ENCODE peak calls at places on chromosomes 4 and X, in seven cellular contexts. F is GM12878, B is HCT116, Q is A549, O is Panc1, X is K562, T is GM23338. U is an unnamed sample.

GRCh38 chrX:7334253-7334935 is 186.4 kb upstream of the PUDP start:
- DNase-seq in F (no peak), B (no peak), Q (no peak), O (no peak), X (no peak), T (no peak), U (no peak)

GRCh38 chr4:113574636-113575103 is 186.9 kb downstream of the CAMK2D start:
- DNase-seq in F (no peak), B (no peak), Q (no peak), O (no peak), X (no peak), T (no peak), U (no peak)

GRCh38 chr4:168674869-168675268 is 178.0 kb downstream of the PALLD start:
- DNase-seq in F (no peak), B (no peak), Q (peak; percentile 25), O (no peak), X (no peak), T (no peak), U (no peak)

GRCh38 chr4:154559141-154559841 is 3.5 kb upstream of the FGB start:
- DNase-seq in F (no peak), B (peak; percentile 44), Q (peak; percentile 30), O (peak; percentile 24), X (peak; percentile 50), T (peak; percentile 80), U (peak; percentile 12)

GRCh38 chrX:136130931-136131843 is 16.1 kb upstream of the FHL1 start:
- DNase-seq in F (no peak), B (peak; percentile 24), Q (peak; percentile 40), O (peak; percentile 35), X (no peak), T (no peak), U (no peak)

GRCh38 chr4:105025263-105026017 is 121.2 kb upstream of the TET2 start:
- DNase-seq in F (no peak), B (no peak), Q (no peak), O (no peak), X (no peak), T (peak; percentile 36), U (no peak)

GRCh38 chr4:118395057-118395679 is 42.4 kb upstream of the PRSS12 start:
- DNase-seq in F (no peak), B (no peak), Q (no peak), O (no peak), X (no peak), T (no peak), U (no peak)

GRCh38 chr4:26899991-26900390 is 39.4 kb downstream of the STIM2 start:
- DNase-seq in F (no peak), B (no peak), Q (no peak), O (no peak), X (no peak), T (no peak), U (no peak)

GRCh38 chr4:16196482-16197393 is 29.5 kb downstream of the TAPT1 start:
- DNase-seq in F (peak; percentile 21), B (peak; percentile 38), Q (peak; percentile 8), O (no peak), X (no peak), T (peak; percentile 91), U (no peak)

GRCh38 chrX:54891573-54891972 is 29.1 kb upstream of the TRO start:
- DNase-seq in F (no peak), B (peak; percentile 23), Q (peak; percentile 1), O (no peak), X (peak; percentile 18), T (peak; percentile 46), U (peak; percentile 33)

GRCh38 chr4:7430368-7430964 is 4.3 kb downstream of the PSAPL1 start:
- DNase-seq in F (no peak), B (peak; percentile 2), Q (no peak), O (no peak), X (no peak), T (peak; percentile 74), U (no peak)

GRCh38 chrX:151974336-151975227 is at the start of gene GABRE:
- DNase-seq in F (no peak), B (no peak), Q (no peak), O (no peak), X (peak; percentile 87), T (peak; percentile 57), U (no peak)

GRCh38 chr4:107299646-107300045 is 263.5 kb upstream of the DKK2 start:
- DNase-seq in F (no peak), B (no peak), Q (no peak), O (no peak), X (no peak), T (no peak), U (no peak)

GRCh38 chr4:85370400-85371032 is 104.4 kb upstream of the ARHGAP24 start:
- DNase-seq in F (peak; percentile 11), B (peak; percentile 21), Q (no peak), O (peak; percentile 35), X (peak; percentile 16), T (peak; percentile 69), U (peak; percentile 18)

GRCh38 chr4:40058854-40059253 is 2.2 kb downstream of the N4BP2 start:
- DNase-seq in F (no peak), B (no peak), Q (no peak), O (no peak), X (no peak), T (no peak), U (no peak)

GRCh38 chr4:31613946-31614623 is 893.9 kb downstream of the PCDH7 start:
- DNase-seq in F (no peak), B (no peak), Q (no peak), O (no peak), X (no peak), T (no peak), U (no peak)

GRCh38 chrX:19174401-19175025 is 52.2 kb upstream of the ADGRG2 start:
- DNase-seq in F (no peak), B (no peak), Q (peak; percentile 39), O (no peak), X (no peak), T (no peak), U (no peak)

GRCh38 chrX:19860571-19860970 is 26.8 kb downstream of the SH3KBP1 start:
- DNase-seq in F (no peak), B (no peak), Q (no peak), O (no peak), X (no peak), T (no peak), U (peak; percentile 51)

GRCh38 chr4:24212642-24213041 is 322.8 kb upstream of the PPARGC1A start:
- DNase-seq in F (no peak), B (no peak), Q (no peak), O (no peak), X (no peak), T (peak; percentile 14), U (no peak)

GRCh38 chrX:135973025-135973547 is 702 bp downstream of the MMGT1 start:
- DNase-seq in F (no peak), B (no peak), Q (peak; percentile 31), O (no peak), X (peak; percentile 18), T (peak; percentile 1), U (peak; percentile 16)

GRCh38 chrX:87873347-87873941 is 355.8 kb downstream of the KLHL4 start:
- DNase-seq in F (no peak), B (no peak), Q (no peak), O (no peak), X (no peak), T (no peak), U (no peak)

GRCh38 chr4:80361329-80361900 is 25.9 kb downstream of the CFAP299 start:
- DNase-seq in F (no peak), B (peak; percentile 8), Q (peak; percentile 8), O (no peak), X (peak; percentile 13), T (peak; percentile 61), U (no peak)

GRCh38 chrX:43971966-43972961 is 926 bp downstream of the NDP start:
- DNase-seq in F (no peak), B (no peak), Q (no peak), O (no peak), X (no peak), T (no peak), U (no peak)

GRCh38 chr4:182310316-182310715 is 67.1 kb downstream of the TENM3 start:
- DNase-seq in F (no peak), B (no peak), Q (no peak), O (no peak), X (no peak), T (no peak), U (no peak)

GRCh38 chr4:170391066-170391754 is 301.5 kb upstream of the AADAT start:
- DNase-seq in F (no peak), B (no peak), Q (no peak), O (no peak), X (no peak), T (no peak), U (no peak)

GRCh38 chrX:31092476-31092875 is 20.6 kb upstream of the FTHL17 start:
- DNase-seq in F (no peak), B (no peak), Q (no peak), O (no peak), X (no peak), T (no peak), U (no peak)

GRCh38 chrX:72304877-72305276 is 837 bp downstream of the CITED1 start:
- DNase-seq in F (no peak), B (no peak), Q (no peak), O (no peak), X (no peak), T (peak; percentile 28), U (no peak)

GRCh38 chr4:109041463-109041862 is 261.0 kb downstream of the COL25A1 start:
- DNase-seq in F (no peak), B (no peak), Q (no peak), O (no peak), X (no peak), T (no peak), U (no peak)
- TF ChIP-seq REST in F (no peak), B (no peak), Q (no peak), O (no peak), X (no peak), T (no peak), U (no peak)

GRCh38 chrX:11641368-11641767 is 24.4 kb downstream of the ARHGAP6 start:
- DNase-seq in F (no peak), B (no peak), Q (no peak), O (no peak), X (no peak), T (no peak), U (no peak)
- TF ChIP-seq REST in F (no peak), B (no peak), Q (no peak), O (no peak), X (no peak), T (no peak), U (no peak)

GRCh38 chr4:110781944-110782343 is 159.1 kb upstream of the PITX2 start:
- DNase-seq in F (no peak), B (no peak), Q (no peak), O (no peak), X (no peak), T (no peak), U (no peak)
- TF ChIP-seq REST in F (no peak), B (no peak), Q (no peak), O (no peak), X (no peak), T (no peak), U (no peak)

GRCh38 chr4:21763865-21764264 is 184.7 kb downstream of the KCNIP4 start:
- DNase-seq in F (no peak), B (no peak), Q (no peak), O (no peak), X (no peak), T (no peak), U (no peak)

GRCh38 chr4:21769404-21770147 is 179.0 kb downstream of the KCNIP4 start:
- DNase-seq in F (no peak), B (no peak), Q (no peak), O (no peak), X (no peak), T (no peak), U (no peak)

GRCh38 chr4:21765810-21766407 is 182.7 kb downstream of the KCNIP4 start:
- DNase-seq in F (no peak), B (peak; percentile 18), Q (peak; percentile 2), O (peak; percentile 38), X (peak; percentile 21), T (peak; percentile 89), U (no peak)

GRCh38 chr4:21768349-21769310 is 179.9 kb downstream of the KCNIP4 start:
- DNase-seq in F (no peak), B (peak; percentile 28), Q (no peak), O (peak; percentile 28), X (peak; percentile 13), T (peak; percentile 79), U (no peak)
- TF ChIP-seq REST in F (no peak), B (no peak), Q (no peak), O (no peak), X (no peak), T (no peak), U (no peak)

U was measured in HL-60.